ENCODE peak calls at places on chromosome 10, in five cellular contexts. One of them, this sample, is unnamed.

GRCh38 chr10:1123198-1123597 is 67.0 kb downstream of the WDR37 start:
- DNase-seq in mesothelial cell of epicardium: no peak
- DNase-seq in left ventricle myocardium inferior: no peak
- DNase-seq in WTC11: no peak
- DNase-seq in pancreas: no peak
- DNase-seq in this sample: no peak

GRCh38 chr10:49654036-49654693 is 25.3 kb upstream of the C10orf53 start:
- DNase-seq in mesothelial cell of epicardium: no peak
- DNase-seq in left ventricle myocardium inferior: no peak
- DNase-seq in WTC11: no peak
- DNase-seq in pancreas: no peak
- DNase-seq in this sample: no peak

GRCh38 chr10:91521444-91521843 is 111.3 kb downstream of the HECTD2 start:
- DNase-seq in mesothelial cell of epicardium: no peak
- DNase-seq in left ventricle myocardium inferior: no peak
- DNase-seq in WTC11: no peak
- DNase-seq in pancreas: no peak
- DNase-seq in this sample: no peak

GRCh38 chr10:68668231-68668630 is 52.8 kb upstream of the CCAR1 start:
- DNase-seq in mesothelial cell of epicardium: no peak
- DNase-seq in left ventricle myocardium inferior: no peak
- DNase-seq in WTC11: no peak
- DNase-seq in pancreas: no peak
- DNase-seq in this sample: no peak

GRCh38 chr10:7626283-7626682 is 40.5 kb downstream of the ITIH5 start:
- DNase-seq in mesothelial cell of epicardium: no peak
- DNase-seq in left ventricle myocardium inferior: no peak
- DNase-seq in WTC11: no peak
- DNase-seq in pancreas: no peak
- DNase-seq in this sample: no peak

GRCh38 chr10:29329420-29329819 is 40.5 kb downstream of the LYZL1 start:
- DNase-seq in mesothelial cell of epicardium: no peak
- DNase-seq in left ventricle myocardium inferior: no peak
- DNase-seq in WTC11: no peak
- DNase-seq in pancreas: no peak
- DNase-seq in this sample: no peak

GRCh38 chr10:30840386-30841074 is 191.1 kb downstream of the ZNF438 start:
- DNase-seq in mesothelial cell of epicardium: no peak
- DNase-seq in left ventricle myocardium inferior: no peak
- DNase-seq in WTC11: no peak
- DNase-seq in pancreas: no peak
- DNase-seq in this sample: no peak

GRCh38 chr10:125868372-125868975 is 12.6 kb downstream of the DHX32 start:
- DNase-seq in mesothelial cell of epicardium: no peak
- DNase-seq in left ventricle myocardium inferior: no peak
- DNase-seq in WTC11: no peak
- DNase-seq in pancreas: no peak
- DNase-seq in this sample: no peak

GRCh38 chr10:63156236-63156635 is 23.1 kb downstream of the NRBF2 start:
- DNase-seq in mesothelial cell of epicardium: no peak
- DNase-seq in left ventricle myocardium inferior: no peak
- DNase-seq in WTC11: no peak
- DNase-seq in pancreas: no peak
- DNase-seq in this sample: no peak

GRCh38 chr10:45515630-45516029 is 141.6 kb downstream of the ALOX5 start:
- DNase-seq in mesothelial cell of epicardium: no peak
- DNase-seq in left ventricle myocardium inferior: no peak
- DNase-seq in WTC11: no peak
- DNase-seq in pancreas: no peak
- DNase-seq in this sample: no peak

GRCh38 chr10:45514283-45515270 is 140.6 kb downstream of the ALOX5 start:
- DNase-seq in mesothelial cell of epicardium: no peak
- DNase-seq in left ventricle myocardium inferior: no peak
- DNase-seq in WTC11: no peak
- DNase-seq in pancreas: peak
- DNase-seq in this sample: no peak

GRCh38 chr10:45518741-45519140 is 144.7 kb downstream of the ALOX5 start:
- DNase-seq in mesothelial cell of epicardium: no peak
- DNase-seq in left ventricle myocardium inferior: no peak
- DNase-seq in WTC11: no peak
- DNase-seq in pancreas: no peak
- DNase-seq in this sample: no peak

GRCh38 chr10:45526309-45526708 is 146.3 kb downstream of the ZFAND4 start:
- DNase-seq in mesothelial cell of epicardium: no peak
- DNase-seq in left ventricle myocardium inferior: no peak
- DNase-seq in WTC11: no peak
- DNase-seq in pancreas: no peak
- DNase-seq in this sample: no peak

GRCh38 chr10:45520476-45520875 is 146.5 kb downstream of the ALOX5 start:
- DNase-seq in mesothelial cell of epicardium: no peak
- DNase-seq in left ventricle myocardium inferior: no peak
- DNase-seq in WTC11: no peak
- DNase-seq in pancreas: no peak
- DNase-seq in this sample: no peak
- TF ChIP-seq CTCF in mesothelial cell of epicardium: no peak
- TF ChIP-seq CTCF in left ventricle myocardium inferior: no peak
- TF ChIP-seq CTCF in WTC11: no peak
- TF ChIP-seq CTCF in pancreas: no peak
- TF ChIP-seq CTCF in this sample: no peak

DNA sequence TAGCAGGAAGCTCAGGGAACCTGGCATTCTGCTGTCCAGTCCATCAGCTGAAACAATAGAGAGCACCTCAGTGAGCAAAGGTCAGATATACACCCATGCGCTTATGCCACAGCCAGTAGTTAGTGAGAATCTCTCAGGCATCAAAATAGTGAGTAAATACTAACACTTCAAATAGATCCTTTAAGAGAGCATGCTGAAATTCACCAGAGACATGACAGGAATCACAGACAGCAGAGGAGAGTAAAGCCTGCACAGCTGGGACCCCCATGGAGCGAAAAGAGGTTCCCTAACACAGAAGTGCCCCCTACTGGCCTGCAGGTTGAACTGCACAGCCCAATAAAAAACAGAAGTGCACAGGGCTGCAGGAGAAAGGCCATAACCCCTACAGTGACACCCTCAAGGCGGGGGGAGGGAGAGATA is 57.6 kb upstream of the ANTXRL start:
- DNase-seq in mesothelial cell of epicardium: no peak
- DNase-seq in left ventricle myocardium inferior: no peak
- DNase-seq in WTC11: peak
- DNase-seq in pancreas: no peak
- DNase-seq in this sample: no peak
- TF ChIP-seq CTCF in mesothelial cell of epicardium: peak
- TF ChIP-seq CTCF in left ventricle myocardium inferior: peak
- TF ChIP-seq CTCF in WTC11: peak
- TF ChIP-seq CTCF in pancreas: peak
- TF ChIP-seq CTCF in this sample: no peak

GRCh38 chr10:52740913-52741675 is 31.5 kb downstream of the MBL2 start:
- DNase-seq in mesothelial cell of epicardium: no peak
- DNase-seq in left ventricle myocardium inferior: no peak
- DNase-seq in WTC11: peak
- DNase-seq in pancreas: peak
- DNase-seq in this sample: peak
- TF ChIP-seq CTCF in mesothelial cell of epicardium: peak
- TF ChIP-seq CTCF in left ventricle myocardium inferior: peak
- TF ChIP-seq CTCF in WTC11: peak
- TF ChIP-seq CTCF in pancreas: peak
- TF ChIP-seq CTCF in this sample: peak

GRCh38 chr10:4812952-4813351 is 13.1 kb upstream of the AKR1E2 start:
- DNase-seq in mesothelial cell of epicardium: no peak
- DNase-seq in left ventricle myocardium inferior: no peak
- DNase-seq in WTC11: no peak
- DNase-seq in pancreas: no peak
- DNase-seq in this sample: no peak

GRCh38 chr10:4809156-4809555 is 16.9 kb upstream of the AKR1E2 start:
- DNase-seq in mesothelial cell of epicardium: no peak
- DNase-seq in left ventricle myocardium inferior: no peak
- DNase-seq in WTC11: no peak
- DNase-seq in pancreas: no peak
- DNase-seq in this sample: no peak

GRCh38 chr10:4812041-4812440 is 14.0 kb upstream of the AKR1E2 start:
- DNase-seq in mesothelial cell of epicardium: no peak
- DNase-seq in left ventricle myocardium inferior: no peak
- DNase-seq in WTC11: no peak
- DNase-seq in pancreas: no peak
- DNase-seq in this sample: no peak

GRCh38 chr10:4807803-4808507 is 18.1 kb upstream of the AKR1E2 start:
- DNase-seq in mesothelial cell of epicardium: no peak
- DNase-seq in left ventricle myocardium inferior: no peak
- DNase-seq in WTC11: no peak
- DNase-seq in pancreas: no peak
- DNase-seq in this sample: no peak

GRCh38 chr10:4810093-4810492 is 15.9 kb upstream of the AKR1E2 start:
- DNase-seq in mesothelial cell of epicardium: no peak
- DNase-seq in left ventricle myocardium inferior: no peak
- DNase-seq in WTC11: no peak
- DNase-seq in pancreas: no peak
- DNase-seq in this sample: no peak
- TF ChIP-seq CTCF in mesothelial cell of epicardium: no peak
- TF ChIP-seq CTCF in left ventricle myocardium inferior: no peak
- TF ChIP-seq CTCF in WTC11: no peak
- TF ChIP-seq CTCF in pancreas: no peak
- TF ChIP-seq CTCF in this sample: no peak

GRCh38 chr10:35223016-35223415 is 96.4 kb downstream of the CREM start:
- DNase-seq in mesothelial cell of epicardium: no peak
- DNase-seq in left ventricle myocardium inferior: no peak
- DNase-seq in WTC11: no peak
- DNase-seq in pancreas: no peak
- DNase-seq in this sample: no peak
- TF ChIP-seq CTCF in mesothelial cell of epicardium: no peak
- TF ChIP-seq CTCF in left ventricle myocardium inferior: no peak
- TF ChIP-seq CTCF in WTC11: no peak
- TF ChIP-seq CTCF in pancreas: no peak
- TF ChIP-seq CTCF in this sample: no peak

GRCh38 chr10:72069751-72070501 is 18.4 kb downstream of the SPOCK2 start:
- DNase-seq in mesothelial cell of epicardium: no peak
- DNase-seq in left ventricle myocardium inferior: no peak
- DNase-seq in WTC11: peak
- DNase-seq in pancreas: no peak
- DNase-seq in this sample: no peak
- TF ChIP-seq CTCF in mesothelial cell of epicardium: no peak
- TF ChIP-seq CTCF in left ventricle myocardium inferior: peak
- TF ChIP-seq CTCF in WTC11: no peak
- TF ChIP-seq CTCF in pancreas: no peak
- TF ChIP-seq CTCF in this sample: no peak

DNA sequence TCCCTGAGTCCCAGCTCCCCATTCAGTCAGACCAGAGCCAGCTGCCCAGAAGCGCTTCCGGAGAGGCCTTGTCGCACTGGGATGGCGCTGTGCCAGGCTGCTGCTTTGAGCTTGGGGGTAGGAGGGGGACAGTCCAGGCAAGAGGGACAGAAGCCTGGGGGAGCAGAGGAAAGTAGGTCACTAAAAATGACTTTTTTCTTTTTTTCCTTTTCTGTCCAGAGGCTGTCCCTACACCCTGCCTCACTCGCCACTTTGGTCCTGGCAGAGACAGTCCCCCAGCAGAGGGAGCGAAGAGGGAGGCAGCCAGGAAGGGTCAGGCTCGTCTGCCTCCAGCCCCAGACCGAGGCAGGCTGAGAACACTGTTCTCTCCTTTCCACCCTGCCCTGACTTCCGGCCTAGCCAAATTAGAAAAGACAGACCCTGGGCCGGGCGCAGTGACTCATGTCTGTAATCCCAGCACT is 15.8 kb upstream of the TRIM8 start:
- DNase-seq in mesothelial cell of epicardium: no peak
- DNase-seq in left ventricle myocardium inferior: peak
- DNase-seq in WTC11: no peak
- DNase-seq in pancreas: peak
- DNase-seq in this sample: no peak
- TF ChIP-seq CTCF in mesothelial cell of epicardium: no peak
- TF ChIP-seq CTCF in left ventricle myocardium inferior: peak
- TF ChIP-seq CTCF in WTC11: no peak
- TF ChIP-seq CTCF in pancreas: no peak
- TF ChIP-seq CTCF in this sample: no peak

GRCh38 chr10:35356725-35357092 is 20.4 kb downstream of the CCNY start:
- DNase-seq in mesothelial cell of epicardium: no peak
- DNase-seq in left ventricle myocardium inferior: no peak
- DNase-seq in WTC11: no peak
- DNase-seq in pancreas: no peak
- DNase-seq in this sample: no peak
- TF ChIP-seq CTCF in mesothelial cell of epicardium: no peak
- TF ChIP-seq CTCF in left ventricle myocardium inferior: no peak
- TF ChIP-seq CTCF in WTC11: no peak
- TF ChIP-seq CTCF in pancreas: no peak
- TF ChIP-seq CTCF in this sample: no peak

This sample was measured in natural killer cell.